ENCODE peak calls at places on chromosomes 2 and 18, in seven cellular contexts. U is OCI-M1, M is nucleus accumbens, E is anterior cingulate cortex, T is renal cortical epithelial cell, R is Karpas-422, Y is HCEC 1CT. Z is an unnamed sample.

GRCh38 chr18:55236150-55236931 is 277.1 kb upstream of the CCDC68 start:
- DNase-seq in U (peak), M (no peak), E (no peak), T (peak), R (no peak), Y (no peak), Z (no peak)

GRCh38 chr2:234702731-234703225 is 205.9 kb upstream of the ARL4C start:
- DNase-seq in U (no peak), M (no peak), E (no peak), T (peak), R (no peak), Y (no peak), Z (no peak)

GRCh38 chr18:1302861-1303260 is 398.2 kb downstream of the ADCYAP1 start:
- DNase-seq in U (no peak), M (no peak), E (no peak), T (no peak), R (no peak), Y (no peak), Z (no peak)

GRCh38 chr2:128901572-128902391 is 583.1 kb upstream of the HS6ST1 start:
- DNase-seq in U (no peak), M (no peak), E (no peak), T (no peak), R (no peak), Y (no peak), Z (no peak)

GRCh38 chr18:57801379-57802165 is 1.5 kb downstream of the ATP8B1 start:
- DNase-seq in U (no peak), M (no peak), E (no peak), T (no peak), R (no peak), Y (no peak), Z (no peak)

GRCh38 chr18:27608742-27609141 is 423.6 kb upstream of the CHST9 start:
- DNase-seq in U (peak), M (no peak), E (no peak), T (peak), R (peak), Y (no peak), Z (no peak)

GRCh38 chr2:187658952-187659525 is 104.8 kb upstream of the TFPI start:
- DNase-seq in U (peak), M (no peak), E (no peak), T (peak), R (no peak), Y (peak), Z (no peak)

GRCh38 chr2:224925822-224926124 is 116.5 kb downstream of the DOCK10 start:
- DNase-seq in U (no peak), M (no peak), E (no peak), T (peak), R (no peak), Y (peak), Z (no peak)

GRCh38 chr18:79819951-79820351 is 22.2 kb downstream of the KCNG2 start:
- DNase-seq in U (peak), M (no peak), E (no peak), T (no peak), R (peak), Y (no peak), Z (no peak)

GRCh38 chr18:51355841-51356240 is 158.4 kb upstream of the MEX3C start:
- DNase-seq in U (no peak), M (no peak), E (no peak), T (no peak), R (no peak), Y (no peak), Z (no peak)

GRCh38 chr2:217113496-217113895 is 253.6 kb upstream of the TNP1 start:
- DNase-seq in U (no peak), M (no peak), E (no peak), T (no peak), R (no peak), Y (no peak), Z (no peak)

GRCh38 chr18:3479978-3480377 is 30.0 kb downstream of the TGIF1 start:
- DNase-seq in U (no peak), M (no peak), E (no peak), T (no peak), R (no peak), Y (no peak), Z (no peak)

GRCh38 chr18:51044928-51045587 is 15.0 kb downstream of the SMAD4 start:
- DNase-seq in U (peak), M (no peak), E (no peak), T (no peak), R (no peak), Y (no peak), Z (no peak)

Z was measured in substantia nigra.